ENCODE peak calls at places on chromosomes 13 and 19, in ten cellular contexts. X is AG04450, A is left ventricle myocardium inferior, D is A549, T is lower leg skin, I is AG10803, S is thoracic aorta, Y is pancreas, V is fibroblast of lung, R is HFF-Myc. B is an unnamed sample.

GRCh38 chr19:48660854-48661731 is 11.7 kb downstream of the NTN5 start:
- DNase-seq in X (no peak), A (peak), D (peak), T (peak), I (peak), S (peak), Y (peak), V (peak), R (peak), B (peak)

GRCh38 chr13:96041326-96042092 is 11.7 kb downstream of the UGGT2 start:
- DNase-seq in X (no peak), A (no peak), D (no peak), T (no peak), I (no peak), S (no peak), Y (no peak), V (no peak), R (no peak), B (no peak)

GRCh38 chr13:75258159-75258782 is 223.7 kb downstream of the TBC1D4 start:
- DNase-seq in X (no peak), A (no peak), D (peak), T (no peak), I (peak), S (no peak), Y (no peak), V (peak), R (peak), B (peak)

GRCh38 chr13:109687559-109688448 is 98.6 kb downstream of the IRS2 start:
- DNase-seq in X (no peak), A (no peak), D (no peak), T (no peak), I (no peak), S (no peak), Y (no peak), V (no peak), R (no peak), B (no peak)

GRCh38 chr19:49297403-49297802 is 27.6 kb downstream of the SLC6A16 start:
- DNase-seq in X (peak), A (no peak), D (no peak), T (no peak), I (peak), S (no peak), Y (no peak), V (peak), R (peak), B (peak)

GRCh38 chr13:48595330-48596127 is 58.2 kb upstream of the CYSLTR2 start:
- DNase-seq in X (peak), A (peak), D (peak), T (peak), I (peak), S (no peak), Y (no peak), V (peak), R (peak), B (peak)

GRCh38 chr13:68185767-68186166 is 955.6 kb upstream of the PCDH9 start:
- DNase-seq in X (no peak), A (no peak), D (no peak), T (no peak), I (no peak), S (no peak), Y (no peak), V (peak), R (no peak), B (no peak)

GRCh38 chr13:59531571-59532091 is 632.1 kb downstream of the DIAPH3 start:
- DNase-seq in X (peak), A (peak), D (peak), T (peak), I (peak), S (peak), Y (peak), V (peak), R (peak), B (peak)

GRCh38 chr19:17654993-17655392 is 33.2 kb downstream of the UNC13A start:
- DNase-seq in X (no peak), A (no peak), D (peak), T (no peak), I (no peak), S (no peak), Y (no peak), V (no peak), R (no peak), B (no peak)

GRCh38 chr13:111210488-111210887 is 95.4 kb downstream of the ARHGEF7 start:
- DNase-seq in X (peak), A (peak), D (no peak), T (no peak), I (peak), S (no peak), Y (no peak), V (peak), R (no peak), B (peak)

GRCh38 chr19:5696196-5697021 is 6.3 kb downstream of the RPL36 start:
- DNase-seq in X (no peak), A (no peak), D (no peak), T (no peak), I (no peak), S (no peak), Y (peak), V (no peak), R (no peak), B (no peak)

GRCh38 chr13:37209621-37210020 is 104.2 kb upstream of the CSNK1A1L start:
- DNase-seq in X (no peak), A (no peak), D (no peak), T (no peak), I (peak), S (no peak), Y (no peak), V (no peak), R (no peak), B (no peak)

GRCh38 chr19:2561895-2562294 is 86.0 kb downstream of the GADD45B start:
- DNase-seq in X (no peak), A (peak), D (no peak), T (no peak), I (no peak), S (no peak), Y (no peak), V (no peak), R (no peak), B (no peak)

GRCh38 chr13:75418186-75418843 is 63.7 kb downstream of the TBC1D4 start:
- DNase-seq in X (no peak), A (no peak), D (no peak), T (no peak), I (no peak), S (no peak), Y (no peak), V (no peak), R (no peak), B (no peak)

GRCh38 chr13:24261566-24261965 is 47.8 kb upstream of the C1QTNF9 start:
- DNase-seq in X (no peak), A (no peak), D (no peak), T (no peak), I (no peak), S (no peak), Y (no peak), V (no peak), R (no peak), B (peak)

GRCh38 chr19:3335431-3336350 is 30.7 kb upstream of the NFIC start:
- DNase-seq in X (no peak), A (peak), D (no peak), T (no peak), I (peak), S (peak), Y (peak), V (peak), R (no peak), B (peak)

GRCh38 chr19:1181606-1182005 is 7.5 kb upstream of the SBNO2 start:
- DNase-seq in X (no peak), A (no peak), D (no peak), T (no peak), I (no peak), S (no peak), Y (peak), V (no peak), R (no peak), B (no peak)

GRCh38 chr13:33224191-33224590 is 61.4 kb downstream of the STARD13 start:
- DNase-seq in X (no peak), A (no peak), D (no peak), T (no peak), I (no peak), S (no peak), Y (no peak), V (no peak), R (no peak), B (no peak)

GRCh38 chr19:17830567-17831418 is 9.5 kb upstream of the INSL3 start:
- DNase-seq in X (no peak), A (no peak), D (peak), T (no peak), I (peak), S (no peak), Y (peak), V (peak), R (no peak), B (peak)

GRCh38 chr13:43136940-43137574 is 113.7 kb downstream of the DNAJC15 start:
- DNase-seq in X (no peak), A (no peak), D (no peak), T (no peak), I (no peak), S (no peak), Y (no peak), V (no peak), R (no peak), B (no peak)

GRCh38 chr13:26722321-26722720 is 38.3 kb downstream of the GPR12 start:
- DNase-seq in X (no peak), A (no peak), D (no peak), T (no peak), I (no peak), S (no peak), Y (no peak), V (no peak), R (no peak), B (no peak)

GRCh38 chr19:1256646-1257474 is 8.5 kb downstream of the MIDN start:
- DNase-seq in X (no peak), A (no peak), D (no peak), T (no peak), I (no peak), S (no peak), Y (no peak), V (no peak), R (no peak), B (no peak)

GRCh38 chr19:55535173-55535572 is 1.8 kb downstream of the SBK2 start:
- DNase-seq in X (no peak), A (no peak), D (no peak), T (no peak), I (no peak), S (no peak), Y (no peak), V (no peak), R (no peak), B (no peak)

GRCh38 chr19:756232-756631 is 5.3 kb downstream of the MISP start:
- DNase-seq in X (no peak), A (no peak), D (peak), T (no peak), I (peak), S (no peak), Y (no peak), V (peak), R (no peak), B (no peak)

GRCh38 chr13:50676602-50677001 is 166.9 kb downstream of the DLEU7 start:
- DNase-seq in X (no peak), A (no peak), D (no peak), T (no peak), I (peak), S (no peak), Y (no peak), V (peak), R (no peak), B (peak)

GRCh38 chr13:60274664-60275063 is 110.9 kb upstream of the DIAPH3 start:
- DNase-seq in X (no peak), A (no peak), D (no peak), T (no peak), I (no peak), S (no peak), Y (no peak), V (no peak), R (no peak), B (no peak)

GRCh38 chr19:45670670-45671453 is 2.8 kb downstream of the GIPR start:
- DNase-seq in X (peak), A (peak), D (peak), T (peak), I (peak), S (no peak), Y (peak), V (peak), R (no peak), B (peak)

GRCh38 chr19:45677351-45678230 is 9.6 kb downstream of the GIPR start:
- DNase-seq in X (no peak), A (peak), D (peak), T (peak), I (peak), S (no peak), Y (peak), V (peak), R (no peak), B (peak)

GRCh38 chr19:45682117-45682516 is 9.6 kb downstream of the SNRPD2 start:
- DNase-seq in X (no peak), A (no peak), D (no peak), T (no peak), I (no peak), S (no peak), Y (no peak), V (no peak), R (no peak), B (no peak)

GRCh38 chr19:45681391-45682015 is 10.2 kb downstream of the SNRPD2 start:
- DNase-seq in X (no peak), A (peak), D (peak), T (peak), I (peak), S (peak), Y (peak), V (peak), R (no peak), B (peak)

DNA sequence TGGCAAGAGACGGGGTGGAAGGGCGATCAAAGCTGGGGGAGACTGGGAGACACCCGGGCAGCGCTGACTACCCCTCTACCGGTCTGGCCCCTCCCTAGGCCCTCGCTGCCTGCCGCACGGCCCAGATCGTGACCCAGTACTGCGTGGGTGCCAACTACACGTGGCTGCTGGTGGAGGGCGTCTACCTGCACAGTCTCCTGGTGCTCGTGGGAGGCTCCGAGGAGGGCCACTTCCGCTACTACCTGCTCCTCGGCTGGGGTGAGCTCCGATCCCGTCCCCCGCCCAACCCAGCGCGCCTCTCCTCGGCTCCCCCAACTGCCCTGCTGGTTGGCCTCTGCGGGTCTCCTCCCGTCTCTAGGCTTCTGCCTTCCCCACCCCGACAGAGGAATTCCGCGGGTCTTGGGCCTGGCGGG is 8.8 kb downstream of the GIPR start:
- DNase-seq in X (no peak), A (no peak), D (no peak), T (no peak), I (no peak), S (no peak), Y (no peak), V (no peak), R (no peak), B (no peak)
- H3K4me3 ChIP-seq in X (peak), A (peak), D (peak), T (no peak), I (peak), S (peak), Y (peak), V (no peak), R (peak), B (peak)

GRCh38 chr13:70333752-70334151 is 225.5 kb upstream of the KLHL1 start:
- DNase-seq in X (no peak), A (no peak), D (no peak), T (no peak), I (no peak), S (no peak), Y (no peak), V (no peak), R (no peak), B (no peak)

GRCh38 chr13:70338608-70339007 is 230.4 kb upstream of the KLHL1 start:
- DNase-seq in X (no peak), A (no peak), D (no peak), T (no peak), I (no peak), S (no peak), Y (no peak), V (no peak), R (no peak), B (no peak)

DNA sequence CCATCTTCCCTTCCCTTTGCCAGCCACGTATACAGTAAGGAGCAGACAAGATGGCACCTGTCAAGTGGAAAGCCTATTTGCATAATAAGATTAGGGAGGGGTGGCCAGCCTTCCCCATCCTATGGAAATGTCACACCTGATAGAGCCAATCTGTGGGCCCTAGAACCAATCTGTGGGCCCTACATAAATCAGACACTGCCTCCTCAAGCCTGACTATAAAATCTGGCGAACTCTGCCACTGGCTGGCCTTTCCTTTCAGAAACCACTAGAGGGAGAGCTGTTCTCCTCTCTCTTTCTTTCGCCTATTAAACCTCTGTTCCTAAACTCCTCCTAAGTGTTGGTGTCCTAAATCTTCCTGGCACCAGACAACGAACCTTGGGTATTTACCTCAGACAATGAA is 231.5 kb upstream of the KLHL1 start:
- DNase-seq in X (no peak), A (no peak), D (peak), T (no peak), I (no peak), S (no peak), Y (no peak), V (no peak), R (no peak), B (no peak)
- TF ChIP-seq CTCF in X (no peak), A (no peak), D (no peak), T (no peak), I (no peak), S (no peak), Y (peak), V (no peak), R (no peak), B (peak)

DNA sequence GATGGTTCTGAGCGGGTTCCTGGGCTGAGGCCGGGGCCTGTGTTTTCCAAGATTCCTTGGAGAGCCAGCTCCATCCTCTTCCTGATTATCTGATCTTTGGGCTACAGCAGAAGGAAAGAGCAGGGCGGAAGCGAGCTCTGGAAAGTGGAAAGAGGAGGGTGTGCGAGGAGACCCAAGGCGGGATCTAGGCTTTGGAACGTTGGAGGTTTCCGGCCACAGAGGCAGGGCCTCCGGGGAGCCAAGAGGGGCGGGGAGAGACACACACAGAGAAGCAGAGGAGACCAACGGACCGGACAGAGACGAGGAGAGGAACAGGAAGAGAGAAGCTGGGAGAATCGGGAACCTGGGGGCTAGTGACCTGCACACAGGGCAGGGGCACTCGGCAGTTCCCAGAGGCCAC is at the start of gene CLEC11A:
- DNase-seq in X (peak), A (peak), D (no peak), T (peak), I (peak), S (no peak), Y (no peak), V (peak), R (peak), B (peak)
- H3K4me3 ChIP-seq in X (peak), A (peak), D (peak), T (peak), I (peak), S (peak), Y (peak), V (peak), R (peak), B (peak)

GRCh38 chr13:39505151-39505550 is 97.8 kb downstream of the LHFPL6 start:
- DNase-seq in X (no peak), A (no peak), D (no peak), T (no peak), I (no peak), S (no peak), Y (no peak), V (no peak), R (no peak), B (no peak)

GRCh38 chr13:39499580-39499979 is 103.4 kb downstream of the LHFPL6 start:
- DNase-seq in X (no peak), A (no peak), D (no peak), T (no peak), I (no peak), S (no peak), Y (no peak), V (no peak), R (no peak), B (no peak)

GRCh38 chr13:39506559-39507390 is 96.2 kb downstream of the LHFPL6 start:
- DNase-seq in X (peak), A (no peak), D (no peak), T (no peak), I (peak), S (no peak), Y (no peak), V (peak), R (no peak), B (peak)

GRCh38 chr13:39501711-39502324 is 101.2 kb downstream of the LHFPL6 start:
- DNase-seq in X (no peak), A (peak), D (no peak), T (no peak), I (peak), S (no peak), Y (no peak), V (no peak), R (no peak), B (no peak)

DNA sequence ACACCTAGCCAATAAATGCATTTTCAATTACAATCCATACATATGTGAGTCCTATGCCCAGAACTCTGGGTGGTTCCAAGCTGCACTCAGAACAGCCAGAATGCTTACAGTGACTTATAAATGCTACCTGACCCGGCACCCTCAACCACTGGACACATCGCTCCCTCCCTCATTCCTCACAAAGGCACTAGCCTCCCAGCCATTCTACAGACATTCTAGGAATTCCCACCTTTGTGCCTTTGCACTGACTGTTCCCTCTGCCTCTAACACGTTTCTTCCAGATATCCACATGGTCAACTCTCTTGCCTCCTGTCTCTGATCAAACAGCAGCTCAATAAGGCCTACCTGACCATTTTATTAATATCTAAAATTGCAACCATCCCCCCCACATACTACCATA is 99.9 kb downstream of the LHFPL6 start:
- DNase-seq in X (no peak), A (no peak), D (no peak), T (no peak), I (no peak), S (no peak), Y (no peak), V (no peak), R (no peak), B (no peak)
- TF ChIP-seq CTCF in X (no peak), A (no peak), D (no peak), T (no peak), I (no peak), S (no peak), Y (no peak), V (no peak), R (no peak), B (no peak)

DNA sequence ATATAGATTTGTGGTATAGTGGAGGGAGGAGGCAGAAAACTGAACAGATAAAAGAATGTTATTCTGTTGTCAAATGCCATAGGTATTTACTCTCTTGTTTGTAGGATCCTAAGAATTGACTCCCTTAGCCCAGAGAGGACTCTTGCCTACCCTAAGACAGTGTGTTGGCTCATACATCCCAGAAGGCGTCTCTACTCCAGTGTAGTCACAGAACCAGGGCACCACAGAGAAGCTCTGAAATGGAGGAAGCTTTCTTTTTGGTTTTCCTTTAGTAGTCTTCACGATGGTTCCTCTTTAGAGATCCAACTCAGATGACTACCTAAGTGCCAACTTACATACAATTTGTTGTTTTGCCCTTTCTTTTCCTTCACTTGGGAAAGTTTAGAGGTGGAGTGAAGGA is 14.0 kb downstream of the GPR183 start:
- DNase-seq in X (no peak), A (no peak), D (no peak), T (no peak), I (no peak), S (no peak), Y (no peak), V (no peak), R (no peak), B (no peak)
- H3K4me3 ChIP-seq in X (no peak), A (no peak), D (no peak), T (no peak), I (no peak), S (no peak), Y (no peak), V (no peak), R (no peak), B (no peak)

GRCh38 chr13:44744880-44745633 is 168.9 kb upstream of the TSC22D1 start:
- DNase-seq in X (no peak), A (no peak), D (no peak), T (no peak), I (no peak), S (no peak), Y (no peak), V (no peak), R (no peak), B (no peak)
- TF ChIP-seq CTCF in X (no peak), A (no peak), D (no peak), T (no peak), I (no peak), S (no peak), Y (no peak), V (no peak), R (no peak), B (no peak)

B was measured in fibroblast of villous mesenchyme.